ENCODE peak calls at places on chromosome 4, in ten cellular contexts. T is A549, B is tibial artery, N is thoracic aorta, P is mucosa of descending colon, S is heart right ventricle, Q is ascending aorta, W is esophagus squamous epithelium, O is breast epithelium, R is Caco-2. C is an unnamed sample. For H3K4me1, the result is how much of the 10 kb centered on the place peaks cover.

GRCh38 chr4:67459164-67459563 is 86.1 kb downstream of the CENPC start:
- DNase-seq in T (no peak), B (no peak), N (no peak), P (no peak), S (no peak), Q (no peak), W (no peak), O (no peak), R (no peak), C (no peak)

GRCh38 chr4:7771541-7772507 is 167.8 kb downstream of the AFAP1 start:
- DNase-seq in T (no peak), B (peak), N (no peak), P (peak), S (no peak), Q (no peak), W (no peak), O (no peak), R (no peak), C (no peak)

GRCh38 chr4:152224872-152225420 is 310.9 kb downstream of the FBXW7 start:
- DNase-seq in T (no peak), B (no peak), N (no peak), P (no peak), S (no peak), Q (no peak), W (no peak), O (no peak), R (no peak), C (no peak)

GRCh38 chr4:153137677-153138630 is 66.3 kb upstream of the TRIM2 start:
- DNase-seq in T (no peak), B (no peak), N (no peak), P (no peak), S (no peak), Q (no peak), W (no peak), O (no peak), R (no peak), C (no peak)

GRCh38 chr4:173835863-173836262 is 305.8 kb upstream of the HAND2 start:
- DNase-seq in T (no peak), B (no peak), N (no peak), P (no peak), S (no peak), Q (no peak), W (no peak), O (no peak), R (no peak), C (no peak)

GRCh38 chr4:93842512-93843252 is 14.1 kb downstream of the ATOH1 start:
- DNase-seq in T (no peak), B (no peak), N (no peak), P (no peak), S (no peak), Q (no peak), W (no peak), O (no peak), R (peak), C (no peak)

GRCh38 chr4:178471994-178472393 is 1029.8 kb upstream of the AGA start:
- DNase-seq in T (no peak), B (no peak), N (no peak), P (no peak), S (no peak), Q (no peak), W (no peak), O (no peak), R (no peak), C (no peak)

GRCh38 chr4:41258783-41259182 is 2.1 kb downstream of the UCHL1 start:
- DNase-seq in T (peak), B (no peak), N (no peak), P (no peak), S (no peak), Q (no peak), W (no peak), O (no peak), R (peak), C (no peak)

GRCh38 chr4:87465739-87466366 is 43.5 kb downstream of the NUDT9 start:
- DNase-seq in T (peak), B (no peak), N (no peak), P (no peak), S (no peak), Q (no peak), W (no peak), O (no peak), R (peak), C (no peak)

GRCh38 chr4:168995537-168996295 is 14.3 kb downstream of the CBR4 start:
- DNase-seq in T (no peak), B (no peak), N (no peak), P (no peak), S (no peak), Q (no peak), W (no peak), O (no peak), R (peak), C (no peak)

GRCh38 chr4:30763337-30763736 is 43.2 kb downstream of the PCDH7 start:
- DNase-seq in T (no peak), B (no peak), N (no peak), P (no peak), S (no peak), Q (no peak), W (no peak), O (no peak), R (no peak), C (no peak)

GRCh38 chr4:169506903-169507302 is 105.5 kb downstream of the NEK1 start:
- DNase-seq in T (no peak), B (no peak), N (no peak), P (no peak), S (no peak), Q (no peak), W (no peak), O (no peak), R (no peak), C (no peak)

GRCh38 chr4:140252144-140252741 is 98.3 kb upstream of the MAML3 start:
- DNase-seq in T (peak), B (no peak), N (no peak), P (peak), S (peak), Q (peak), W (no peak), O (peak), R (peak), C (peak)

GRCh38 chr4:92234393-92235176 is 69.2 kb upstream of the GRID2 start:
- DNase-seq in T (no peak), B (no peak), N (no peak), P (no peak), S (no peak), Q (no peak), W (no peak), O (no peak), R (no peak), C (no peak)

GRCh38 chr4:3863841-3864734 is 97.9 kb downstream of the ADRA2C start:
- DNase-seq in T (no peak), B (no peak), N (no peak), P (no peak), S (no peak), Q (no peak), W (no peak), O (no peak), R (no peak), C (peak)

GRCh38 chr4:26524001-26524400 is 33.7 kb upstream of the CCKAR start:
- DNase-seq in T (no peak), B (no peak), N (no peak), P (no peak), S (no peak), Q (no peak), W (no peak), O (no peak), R (no peak), C (no peak)

GRCh38 chr4:6198278-6198677 is 2.1 kb downstream of the JAKMIP1 start:
- DNase-seq in T (no peak), B (peak), N (no peak), P (no peak), S (no peak), Q (peak), W (no peak), O (no peak), R (no peak), C (no peak)

GRCh38 chr4:3073158-3074077 is 920 bp downstream of the HTT-AS start:
- DNase-seq in T (no peak), B (peak), N (no peak), P (peak), S (no peak), Q (no peak), W (no peak), O (peak), R (no peak), C (peak)

GRCh38 chr4:41644288-41644914 is 104.1 kb downstream of the PHOX2B start:
- DNase-seq in T (no peak), B (peak), N (no peak), P (peak), S (peak), Q (peak), W (no peak), O (no peak), R (peak), C (peak)

GRCh38 chr4:141038428-141038827 is 94.8 kb downstream of the RNF150 start:
- DNase-seq in T (no peak), B (no peak), N (no peak), P (no peak), S (no peak), Q (no peak), W (no peak), O (no peak), R (no peak), C (no peak)

GRCh38 chr4:148059617-148060180 is 327.8 kb downstream of the ARHGAP10 start:
- DNase-seq in T (no peak), B (no peak), N (no peak), P (no peak), S (no peak), Q (no peak), W (no peak), O (no peak), R (no peak), C (no peak)

GRCh38 chr4:148055844-148056243 is 324.0 kb downstream of the ARHGAP10 start:
- DNase-seq in T (no peak), B (no peak), N (no peak), P (no peak), S (no peak), Q (no peak), W (no peak), O (no peak), R (no peak), C (no peak)

GRCh38 chr4:148058160-148058859 is 326.4 kb downstream of the ARHGAP10 start:
- DNase-seq in T (no peak), B (no peak), N (no peak), P (no peak), S (no peak), Q (no peak), W (no peak), O (no peak), R (no peak), C (no peak)

GRCh38 chr4:148056879-148057278 is 325.0 kb downstream of the ARHGAP10 start:
- DNase-seq in T (no peak), B (peak), N (peak), P (no peak), S (peak), Q (peak), W (no peak), O (peak), R (no peak), C (peak)

DNA sequence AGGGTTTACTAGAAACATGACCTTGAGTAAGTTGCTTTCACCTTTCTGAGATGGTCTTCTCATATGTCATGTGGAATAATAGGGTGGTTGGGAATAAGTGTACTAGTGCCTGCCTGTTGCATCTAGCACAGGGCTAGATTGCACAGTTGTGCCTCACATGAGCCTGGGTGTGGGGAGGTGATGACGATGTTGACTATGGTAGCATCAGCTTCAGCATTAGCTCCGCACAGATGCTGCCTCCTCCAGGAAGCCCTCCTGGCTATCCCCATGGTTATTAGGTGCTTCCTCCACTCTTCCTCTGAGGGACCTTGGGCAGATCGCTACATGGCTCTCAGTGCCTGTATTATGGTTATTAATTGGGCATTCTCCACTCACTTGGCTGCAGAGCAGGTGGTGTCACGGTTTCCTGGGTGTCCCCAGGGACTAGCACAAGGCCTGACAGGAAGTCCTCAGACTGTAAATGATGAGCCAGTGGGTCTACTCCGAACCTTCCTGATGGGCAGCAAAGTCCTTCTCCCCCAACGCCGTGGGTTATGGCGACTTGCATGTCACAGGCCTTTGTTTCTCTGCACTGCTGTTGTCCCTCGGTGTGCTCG is 325.6 kb downstream of the ARHGAP10 start:
- DNase-seq in T (no peak), B (no peak), N (no peak), P (no peak), S (no peak), Q (no peak), W (no peak), O (no peak), R (no peak), C (no peak)
- H3K4me1 ChIP-seq in T (under half), B (under half), N (half or more), P (under half), S (half or more), Q (under half), W (half or more), O (under half), R (under half), C (under half)

GRCh38 chr4:149512489-149512888 is 303.2 kb downstream of the IQCM start:
- DNase-seq in T (no peak), B (no peak), N (no peak), P (no peak), S (no peak), Q (no peak), W (no peak), O (no peak), R (no peak), C (no peak)

GRCh38 chr4:149511558-149512298 is 303.9 kb downstream of the IQCM start:
- DNase-seq in T (no peak), B (no peak), N (no peak), P (no peak), S (no peak), Q (no peak), W (no peak), O (no peak), R (no peak), C (no peak)
- TF ChIP-seq CTCF in T (no peak), B (no peak), N (no peak), P (no peak), S (no peak), Q (no peak), W (no peak), O (no peak), R (no peak), C (no peak)

DNA sequence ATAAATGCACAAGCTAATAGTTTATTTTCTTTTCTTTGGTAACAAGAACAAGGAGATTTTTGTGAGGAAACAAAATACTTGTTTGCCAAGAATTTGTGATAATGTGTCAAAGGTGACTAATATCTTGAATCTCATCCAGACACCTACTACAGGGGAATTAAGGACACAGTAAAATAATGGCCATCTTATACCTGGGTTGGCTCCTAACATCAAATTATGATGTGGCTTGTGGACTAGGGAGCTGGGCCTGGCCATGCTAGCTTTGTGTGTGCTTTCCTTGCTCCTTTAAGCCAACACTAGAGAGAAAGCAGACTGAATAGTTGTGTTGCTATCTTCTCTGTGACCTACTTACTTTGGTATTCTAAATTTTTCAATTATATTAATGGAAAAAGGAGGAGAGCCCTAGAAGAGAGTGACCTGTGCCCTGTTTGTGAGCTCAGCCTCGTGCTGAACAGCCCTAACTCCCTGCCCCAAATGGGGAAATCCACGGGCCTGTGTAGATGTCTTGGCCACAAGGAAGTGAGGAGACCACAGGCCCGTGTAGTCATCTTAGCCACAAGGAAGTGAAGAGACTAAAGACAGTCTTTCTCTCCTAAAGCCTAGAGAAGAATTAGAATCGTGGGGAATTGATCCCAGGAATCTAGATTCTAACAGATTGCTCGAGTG is 23.3 kb downstream of the ARHGAP24 start:
- DNase-seq in T (no peak), B (peak), N (no peak), P (no peak), S (no peak), Q (no peak), W (peak), O (peak), R (no peak), C (peak)
- H3K4me1 ChIP-seq in T (under half), B (under half), N (under half), P (under half), S (under half), Q (under half), W (under half), O (under half), R (under half), C (under half)

GRCh38 chr4:16900325-16900724 is 1.9 kb upstream of the LDB2 start:
- DNase-seq in T (no peak), B (no peak), N (no peak), P (no peak), S (no peak), Q (no peak), W (no peak), O (no peak), R (no peak), C (no peak)

GRCh38 chr4:16896871-16897270 is 1.6 kb downstream of the LDB2 start:
- DNase-seq in T (no peak), B (no peak), N (no peak), P (no peak), S (no peak), Q (no peak), W (no peak), O (no peak), R (no peak), C (no peak)

GRCh38 chr4:16894406-16894805 is 4.0 kb downstream of the LDB2 start:
- DNase-seq in T (no peak), B (no peak), N (no peak), P (no peak), S (no peak), Q (no peak), W (no peak), O (no peak), R (no peak), C (no peak)

GRCh38 chr4:16897351-16897750 is 1.1 kb downstream of the LDB2 start:
- DNase-seq in T (no peak), B (no peak), N (no peak), P (no peak), S (no peak), Q (no peak), W (no peak), O (no peak), R (no peak), C (no peak)

DNA sequence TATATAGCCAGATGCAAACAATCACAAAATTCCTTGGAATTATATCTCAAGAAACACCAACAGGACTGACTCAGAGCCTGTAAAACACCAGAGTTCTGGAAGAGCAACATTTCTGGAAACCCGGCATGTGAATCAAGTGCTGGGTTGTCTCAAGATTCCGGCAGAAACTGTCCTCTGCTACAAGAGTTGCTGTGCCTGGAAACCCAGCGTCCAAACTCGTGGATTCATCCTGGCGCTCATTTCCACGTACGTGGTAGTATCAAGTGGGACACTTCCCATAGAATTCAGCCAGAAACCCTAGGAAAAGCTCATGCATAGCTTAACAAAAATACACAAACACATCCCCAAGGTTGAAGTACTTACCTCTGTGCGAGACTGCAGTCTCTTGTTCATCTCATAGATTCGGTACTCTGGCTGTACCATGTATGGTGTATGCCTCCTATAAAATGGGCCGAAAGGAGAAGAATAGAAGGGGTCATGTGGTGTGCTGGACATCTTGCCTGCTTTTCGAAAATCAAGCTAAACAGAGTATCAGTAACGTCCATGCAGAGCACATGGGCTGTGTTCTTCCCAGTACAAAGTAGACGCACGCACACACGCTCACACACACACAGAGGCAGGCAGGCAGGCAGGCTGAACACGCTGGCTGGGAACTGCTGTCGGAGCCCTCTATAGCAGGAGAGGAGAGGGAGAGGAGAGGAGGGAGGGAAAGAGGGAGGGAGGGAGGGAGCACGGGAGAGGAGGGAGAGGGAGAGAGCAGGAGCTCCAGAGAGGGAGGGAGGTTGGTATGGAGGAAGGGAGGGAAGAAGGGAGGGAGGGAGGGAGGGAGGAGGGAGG is at the start of gene LDB2:
- DNase-seq in T (no peak), B (peak), N (no peak), P (peak), S (peak), Q (peak), W (no peak), O (peak), R (no peak), C (peak)
- TF ChIP-seq CTCF in T (no peak), B (no peak), N (no peak), P (no peak), S (no peak), Q (no peak), W (no peak), O (no peak), R (no peak), C (no peak)

DNA sequence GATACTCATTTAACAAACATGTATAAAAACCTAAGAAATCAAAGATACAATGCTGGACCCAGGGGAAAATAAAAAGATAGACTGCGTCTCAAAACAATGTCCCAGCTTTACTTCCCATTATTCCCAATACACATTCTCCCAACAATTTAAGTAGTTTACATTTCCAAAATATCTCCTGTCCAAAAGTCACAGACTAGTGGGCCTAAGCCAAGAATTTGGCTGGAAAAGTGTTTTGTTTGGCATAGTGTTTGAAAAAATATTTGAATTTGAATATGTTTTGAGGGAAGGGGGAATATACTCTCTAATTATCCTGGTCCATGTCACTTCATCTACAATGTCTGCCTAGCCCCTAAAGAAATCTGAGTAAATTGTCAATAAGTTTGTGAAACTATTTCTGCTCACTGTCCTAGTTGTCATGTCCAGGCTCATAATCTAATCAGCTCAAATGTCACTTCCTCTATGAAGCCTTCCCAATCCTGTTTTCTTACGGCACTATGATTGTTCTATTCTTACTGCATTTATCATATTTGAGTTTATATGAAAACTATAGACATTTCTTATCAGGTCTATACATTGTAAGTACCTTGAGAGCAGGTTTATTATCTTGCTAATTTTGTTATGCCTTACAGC is 74.4 kb downstream of the SEC24D start:
- DNase-seq in T (no peak), B (no peak), N (no peak), P (no peak), S (no peak), Q (no peak), W (no peak), O (no peak), R (no peak), C (no peak)
- H3K4me1 ChIP-seq in T (under half), B (half or more), N (half or more), P (under half), S (half or more), Q (half or more), W (half or more), O (under half), R (under half), C (under half)